ENCODE peak calls at places on chromosomes 16 and 17, in four cellular contexts. One of them, this sample, is unnamed.

GRCh38 chr17:50918933-50919296 is 52.8 kb upstream of the TOB1 start:
- DNase-seq in central memory CD4-positive, alpha-beta T cell: no peak
- DNase-seq in AG10803: no peak
- DNase-seq in type B pancreatic cell: no peak
- DNase-seq in this sample: peak

GRCh38 chr16:85395207-85395912 is 217.8 kb upstream of the GSE1 start:
- DNase-seq in type B pancreatic cell: no peak
- DNase-seq in AG10803: peak
- DNase-seq in central memory CD4-positive, alpha-beta T cell: no peak
- DNase-seq in this sample: no peak

GRCh38 chr17:2986925-2987324 is 76.5 kb downstream of the OR1D5 start:
- DNase-seq in central memory CD4-positive, alpha-beta T cell: no peak
- DNase-seq in AG10803: no peak
- DNase-seq in type B pancreatic cell: no peak
- DNase-seq in this sample: no peak

GRCh38 chr17:1201132-1201702 is 21.4 kb upstream of the ABR start:
- DNase-seq in central memory CD4-positive, alpha-beta T cell: peak
- DNase-seq in type B pancreatic cell: no peak
- DNase-seq in AG10803: no peak
- DNase-seq in this sample: peak

GRCh38 chr17:73976676-73977521 is 226.6 kb upstream of the RPL38 start:
- DNase-seq in AG10803: peak
- DNase-seq in central memory CD4-positive, alpha-beta T cell: no peak
- DNase-seq in type B pancreatic cell: no peak
- DNase-seq in this sample: no peak

GRCh38 chr17:1746975-1747543 is 4.4 kb downstream of the SERPINF2 start:
- DNase-seq in AG10803: no peak
- DNase-seq in type B pancreatic cell: no peak
- DNase-seq in central memory CD4-positive, alpha-beta T cell: no peak
- DNase-seq in this sample: no peak

GRCh38 chr16:66293932-66294331 is 72.6 kb upstream of the CDH5 start:
- DNase-seq in AG10803: no peak
- DNase-seq in type B pancreatic cell: peak
- DNase-seq in central memory CD4-positive, alpha-beta T cell: no peak
- DNase-seq in this sample: no peak

GRCh38 chr16:14672403-14672971 is 21.6 kb downstream of the PLA2G10 start:
- DNase-seq in AG10803: no peak
- DNase-seq in type B pancreatic cell: no peak
- DNase-seq in central memory CD4-positive, alpha-beta T cell: no peak
- DNase-seq in this sample: no peak

GRCh38 chr16:83733301-83733700 is 74.5 kb upstream of the HSBP1 start:
- DNase-seq in type B pancreatic cell: no peak
- DNase-seq in AG10803: no peak
- DNase-seq in central memory CD4-positive, alpha-beta T cell: no peak
- DNase-seq in this sample: no peak

GRCh38 chr16:24540575-24541240 is 1.3 kb downstream of the RBBP6 start:
- DNase-seq in central memory CD4-positive, alpha-beta T cell: peak
- DNase-seq in type B pancreatic cell: no peak
- DNase-seq in AG10803: peak
- DNase-seq in this sample: no peak

GRCh38 chr17:35700157-35700556 is 31.3 kb upstream of the RASL10B start:
- DNase-seq in AG10803: no peak
- DNase-seq in type B pancreatic cell: no peak
- DNase-seq in central memory CD4-positive, alpha-beta T cell: no peak
- DNase-seq in this sample: no peak

GRCh38 chr17:78379134-78379497 is 667 bp downstream of the PGS1 start:
- DNase-seq in AG10803: peak
- DNase-seq in central memory CD4-positive, alpha-beta T cell: no peak
- DNase-seq in type B pancreatic cell: no peak
- DNase-seq in this sample: no peak

GRCh38 chr16:26987631-26988030 is 79.1 kb upstream of the C16orf82 start:
- DNase-seq in AG10803: peak
- DNase-seq in type B pancreatic cell: no peak
- DNase-seq in central memory CD4-positive, alpha-beta T cell: no peak
- DNase-seq in this sample: no peak

GRCh38 chr17:66348605-66349165 is 46.3 kb downstream of the PRKCA start:
- DNase-seq in type B pancreatic cell: no peak
- DNase-seq in AG10803: peak
- DNase-seq in central memory CD4-positive, alpha-beta T cell: no peak
- DNase-seq in this sample: no peak

GRCh38 chr16:50310308-50311133 is 44.2 kb downstream of the ADCY7 start:
- DNase-seq in AG10803: no peak
- DNase-seq in type B pancreatic cell: peak
- DNase-seq in central memory CD4-positive, alpha-beta T cell: no peak
- DNase-seq in this sample: peak

GRCh38 chr16:8859913-8860881 is 8.6 kb downstream of the CARHSP1 start:
- DNase-seq in type B pancreatic cell: no peak
- DNase-seq in central memory CD4-positive, alpha-beta T cell: no peak
- DNase-seq in AG10803: peak
- DNase-seq in this sample: no peak

GRCh38 chr16:89452241-89452640 is 38.1 kb downstream of the ANKRD11 start:
- DNase-seq in AG10803: no peak
- DNase-seq in type B pancreatic cell: no peak
- DNase-seq in central memory CD4-positive, alpha-beta T cell: no peak
- DNase-seq in this sample: no peak

GRCh38 chr16:89410794-89411309 is 79.5 kb downstream of the ANKRD11 start:
- DNase-seq in AG10803: peak
- DNase-seq in central memory CD4-positive, alpha-beta T cell: peak
- DNase-seq in type B pancreatic cell: no peak
- DNase-seq in this sample: no peak

GRCh38 chr17:79530361-79531105 is 80.3 kb downstream of the RBFOX3 start:
- DNase-seq in type B pancreatic cell: no peak
- DNase-seq in AG10803: no peak
- DNase-seq in central memory CD4-positive, alpha-beta T cell: no peak
- DNase-seq in this sample: no peak

GRCh38 chr17:31722251-31723056 is 136.6 kb downstream of the COPRS start:
- DNase-seq in AG10803: peak
- DNase-seq in type B pancreatic cell: no peak
- DNase-seq in central memory CD4-positive, alpha-beta T cell: no peak
- DNase-seq in this sample: no peak

GRCh38 chr17:74379495-74380085 is 12.3 kb downstream of the GPR142 start:
- DNase-seq in type B pancreatic cell: peak
- DNase-seq in central memory CD4-positive, alpha-beta T cell: peak
- DNase-seq in AG10803: peak
- DNase-seq in this sample: peak

GRCh38 chr16:58499615-58500328 is at the start of gene NDRG4:
- DNase-seq in type B pancreatic cell: no peak
- DNase-seq in AG10803: peak
- DNase-seq in central memory CD4-positive, alpha-beta T cell: peak
- DNase-seq in this sample: peak

GRCh38 chr16:6684076-6684673 is 648.5 kb upstream of the RBFOX1 start:
- DNase-seq in AG10803: no peak
- DNase-seq in type B pancreatic cell: no peak
- DNase-seq in central memory CD4-positive, alpha-beta T cell: no peak
- DNase-seq in this sample: no peak

GRCh38 chr17:30454635-30455034 is 22.6 kb upstream of the GOSR1 start:
- DNase-seq in central memory CD4-positive, alpha-beta T cell: no peak
- DNase-seq in type B pancreatic cell: no peak
- DNase-seq in AG10803: no peak
- DNase-seq in this sample: no peak

GRCh38 chr17:43832168-43832975 is 574 bp downstream of the MPP3 start:
- DNase-seq in type B pancreatic cell: no peak
- DNase-seq in central memory CD4-positive, alpha-beta T cell: no peak
- DNase-seq in AG10803: peak
- DNase-seq in this sample: peak

GRCh38 chr17:7549401-7550055 is 670 bp downstream of the TNFSF12 start:
- DNase-seq in type B pancreatic cell: no peak
- DNase-seq in central memory CD4-positive, alpha-beta T cell: peak
- DNase-seq in AG10803: no peak
- DNase-seq in this sample: peak

GRCh38 chr16:2213817-2214720 is 571 bp downstream of the PGP start:
- DNase-seq in central memory CD4-positive, alpha-beta T cell: no peak
- DNase-seq in type B pancreatic cell: no peak
- DNase-seq in AG10803: no peak
- DNase-seq in this sample: no peak